ENCODE peak calls at places on chromosomes 1 and 21, in eight cellular contexts. G is activated naive CD8-positive, alpha-beta T cell treated with anti-CD3 and anti-CD28 coated beads, Interleukin-2, amount 50 U/mL, for 24 hours; B is neural progenitor cell; J is memory B cell; R is upper lobe of right lung; S is left lung; N is GM20000; P is HL-60. E is an unnamed sample.

GRCh38 chr21:44920694-44921604 is at the start of gene ITGB2:
- DNase-seq in B (no peak), N (peak; percentile 78), S (peak; percentile 94), P (peak; percentile 97), J (peak; percentile 38), R (peak; percentile 87), G (peak; percentile 78), E (peak; percentile 64)

GRCh38 chr21:37385179-37385765 is 18.7 kb downstream of the DYRK1A start:
- DNase-seq in J (no peak), P (no peak), N (no peak), G (no peak), S (no peak), B (no peak), R (no peak), E (no peak)

GRCh38 chr21:32537569-32537881 is 47.8 kb downstream of the TCP10L start:
- DNase-seq in P (no peak), J (no peak), N (no peak), S (no peak), B (no peak), G (no peak), R (no peak), E (no peak)

GRCh38 chr1:21781971-21782867 is 730 bp downstream of the USP48 start:
- DNase-seq in J (peak; percentile 51), B (peak; percentile 76), S (no peak), P (peak; percentile 77), G (peak; percentile 56), N (peak; percentile 60), R (peak; percentile 40), E (peak; percentile 19)

GRCh38 chr1:42756956-42757891 is 9.6 kb downstream of the P3H1 start:
- DNase-seq in J (peak; percentile 18), G (no peak), R (no peak), S (no peak), N (peak; percentile 82), B (peak; percentile 81), P (peak; percentile 54), E (no peak)

GRCh38 chr1:168945870-168946269 is 160.6 kb upstream of the ATP1B1 start:
- DNase-seq in B (no peak), N (no peak), P (no peak), S (no peak), R (no peak), J (no peak), G (no peak), E (no peak)

GRCh38 chr1:168892945-168893344 is 163.9 kb upstream of the DPT start:
- DNase-seq in R (no peak), B (no peak), N (no peak), G (no peak), J (no peak), S (no peak), P (no peak), E (no peak)

GRCh38 chr1:177975588-177976495 is 6.0 kb upstream of the SEC16B start:
- DNase-seq in B (no peak), P (no peak), J (no peak), S (no peak), N (no peak), R (no peak), G (no peak), E (no peak)

GRCh38 chr1:233406339-233406960 is 78.9 kb downstream of the MAP3K21 start:
- DNase-seq in G (no peak), N (no peak), P (no peak), S (no peak), B (no peak), R (no peak), J (no peak), E (no peak)

GRCh38 chr1:158177705-158178450 is 2.8 kb upstream of the CD1D start:
- DNase-seq in R (peak; percentile 97), B (peak; percentile 91), J (peak; percentile 52), G (peak; percentile 41), S (peak; percentile 98), P (peak; percentile 38), N (peak; percentile 54), E (no peak)

GRCh38 chr1:31201871-31202270 is 37.8 kb downstream of the NKAIN1 start:
- DNase-seq in P (no peak), R (no peak), J (no peak), B (no peak), G (no peak), N (no peak), S (no peak), E (no peak)

GRCh38 chr1:58881471-58881994 is 97.7 kb upstream of the JUN start:
- DNase-seq in B (no peak), N (no peak), J (no peak), R (no peak), P (no peak), S (no peak), G (no peak), E (no peak)

GRCh38 chr1:8211620-8212442 is 106.1 kb upstream of the SLC45A1 start:
- DNase-seq in P (peak; percentile 35), B (no peak), S (peak; percentile 85), J (no peak), N (no peak), R (peak; percentile 85), G (peak; percentile 11), E (no peak)

GRCh38 chr1:67970088-67970487 is 80.3 kb downstream of the DIRAS3 start:
- DNase-seq in R (no peak), J (no peak), P (no peak), N (no peak), B (no peak), S (no peak), G (no peak), E (no peak)

GRCh38 chr1:223129229-223129851 is 13.7 kb downstream of the TLR5 start:
- DNase-seq in N (peak; percentile 67), S (peak; percentile 96), J (peak; percentile 61), G (peak; percentile 81), R (peak; percentile 88), P (peak; percentile 48), B (peak; percentile 91), E (no peak)

GRCh38 chr21:35720065-35720810 is 340.1 kb downstream of the SETD4 start:
- DNase-seq in R (no peak), B (no peak), S (no peak), P (no peak), N (no peak), G (no peak), J (no peak), E (no peak)

GRCh38 chr1:188735567-188735966 is 1742.1 kb downstream of the BRINP3 start:
- DNase-seq in P (no peak), J (no peak), B (peak; percentile 11), N (no peak), S (no peak), G (no peak), R (no peak), E (no peak)

GRCh38 chr21:44874497-44875331 is 1.2 kb upstream of the PTTG1IP start:
- DNase-seq in B (peak; percentile 49), R (peak; percentile 86), N (no peak), G (peak; percentile 40), J (peak; percentile 20), S (peak; percentile 90), P (peak; percentile 25), E (peak; percentile 56)

GRCh38 chr1:232011961-232012360 is 385.4 kb downstream of the DISC1 start:
- DNase-seq in N (no peak), G (no peak), R (no peak), J (no peak), P (no peak), B (no peak), S (no peak), E (no peak)

GRCh38 chr21:42201615-42202161 is 17.3 kb upstream of the ABCG1 start:
- DNase-seq in S (no peak), G (no peak), P (no peak), J (no peak), B (no peak), R (no peak), N (no peak), E (no peak)

GRCh38 chr1:11735854-11736745 is at the start of gene AGTRAP:
- DNase-seq in G (peak; percentile 91), J (peak; percentile 83), R (peak; percentile 99), S (peak; percentile 99), P (peak; percentile 96), B (peak; percentile 98), N (peak; percentile 91), E (peak; percentile 84)

GRCh38 chr21:25818156-25818950 is 83.6 kb downstream of the GABPA start:
- DNase-seq in P (no peak), J (no peak), G (no peak), B (peak; percentile 5), R (no peak), S (no peak), N (no peak), E (no peak)

GRCh38 chr1:35691080-35691479 is 27.6 kb downstream of the C1orf216 start:
- DNase-seq in P (no peak), J (no peak), B (peak; percentile 68), G (no peak), S (no peak), N (no peak), R (no peak), E (no peak)

GRCh38 chr1:113247355-113247754 is 143.0 kb upstream of the MAGI3 start:
- DNase-seq in S (no peak), G (no peak), P (no peak), J (no peak), N (no peak), B (no peak), R (no peak), E (no peak)

GRCh38 chr1:26900001-26900814 is at the start of gene GPATCH3:
- DNase-seq in G (peak; percentile 87), P (peak; percentile 90), R (peak; percentile 94), S (peak; percentile 91), B (peak; percentile 97), N (peak; percentile 90), J (peak; percentile 80), E (peak; percentile 76)

E was measured in GDM1.